ENCODE peak calls at places on chromosomes 3 and 15, in four cellular contexts. W, K, X and J are unnamed samples.

GRCh38 chr3:97793415-97794019 is 28.3 kb upstream of the CRYBG3 start:
- DNase-seq in W (no peak), K (peak), X (peak), J (no peak)

GRCh38 chr15:40412095-40412759 is 6.6 kb downstream of the IVD start:
- DNase-seq in W (no peak), X (no peak), K (no peak), J (no peak)

GRCh38 chr3:44468572-44469520 is 8.6 kb downstream of the ZNF445 start:
- DNase-seq in X (peak), W (no peak), K (peak), J (no peak)

GRCh38 chr3:179446501-179446900 is 4.8 kb downstream of the GNB4 start:
- DNase-seq in W (no peak), K (peak), X (peak), J (no peak)

GRCh38 chr3:38314112-38314766 is 32.1 kb downstream of the SLC22A14 start:
- DNase-seq in X (no peak), K (no peak), W (no peak), J (no peak)

GRCh38 chr3:117281371-117281770 is 571.8 kb downstream of the TUSC7 start:
- DNase-seq in W (no peak), K (no peak), X (peak), J (no peak)

GRCh38 chr3:171347017-171347979 is 112.9 kb downstream of the TNIK start:
- DNase-seq in X (peak), W (no peak), K (peak), J (no peak)

GRCh38 chr3:170330366-170330765 is 27.1 kb upstream of the SKIL start:
- DNase-seq in W (no peak), K (peak), X (peak), J (no peak)

GRCh38 chr3:156792945-156793344 is 33.2 kb upstream of the LEKR1 start:
- DNase-seq in W (no peak), K (no peak), X (no peak), J (peak)

GRCh38 chr3:147945968-147946519 is 536.9 kb downstream of the ZIC1 start:
- DNase-seq in K (peak), X (peak), W (no peak), J (peak)

GRCh38 chr3:142366434-142366833 is 81.4 kb downstream of the XRN1 start:
- DNase-seq in W (no peak), X (no peak), K (no peak), J (no peak)

DNA sequence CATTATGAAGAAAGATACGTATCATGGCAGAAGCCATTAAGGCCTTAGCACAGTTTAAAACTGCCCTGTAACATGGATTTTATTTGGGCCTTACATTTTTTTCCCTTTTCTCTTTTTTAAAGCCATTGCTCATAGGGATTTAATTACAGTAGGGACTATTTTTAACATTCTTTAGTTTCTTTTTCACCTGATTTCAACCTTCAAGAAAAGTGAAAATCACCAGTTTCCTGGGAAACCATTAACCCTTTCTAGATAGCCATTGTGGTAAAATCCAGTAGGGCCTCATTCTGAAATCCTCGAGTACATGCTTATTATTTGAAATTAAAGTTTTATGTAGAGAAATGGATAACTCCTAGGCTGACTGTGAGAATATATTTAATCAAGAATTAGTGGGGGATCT is 3.1 kb downstream of the SPRED1 start:
- DNase-seq in W (no peak), X (no peak), K (no peak), J (no peak)
- H3K4me3 ChIP-seq in W (peak), X (peak), K (peak), J (peak)

GRCh38 chr3:18440053-18440768 is 15.1 kb upstream of the SATB1 start:
- DNase-seq in W (no peak), K (no peak), X (no peak), J (no peak)
- H3K4me3 ChIP-seq in W (peak), K (no peak), X (no peak), J (no peak)

GRCh38 chr3:52710512-52710911 is 4.6 kb downstream of the SPCS1 start:
- DNase-seq in K (no peak), X (no peak), W (no peak), J (no peak)
- H3K4me3 ChIP-seq in K (no peak), X (no peak), W (no peak), J (no peak)

GRCh38 chr3:128804817-128805166 is 74.6 kb upstream of the ACAD9 start:
- DNase-seq in W (no peak), K (no peak), X (no peak), J (peak)
- H3K4me3 ChIP-seq in W (peak), K (no peak), X (no peak), J (no peak)

GRCh38 chr3:101829878-101830277 is 19.4 kb upstream of the NFKBIZ start:
- DNase-seq in K (no peak), W (no peak), X (no peak), J (no peak)
- H3K4me3 ChIP-seq in K (no peak), W (no peak), X (no peak), J (no peak)

DNA sequence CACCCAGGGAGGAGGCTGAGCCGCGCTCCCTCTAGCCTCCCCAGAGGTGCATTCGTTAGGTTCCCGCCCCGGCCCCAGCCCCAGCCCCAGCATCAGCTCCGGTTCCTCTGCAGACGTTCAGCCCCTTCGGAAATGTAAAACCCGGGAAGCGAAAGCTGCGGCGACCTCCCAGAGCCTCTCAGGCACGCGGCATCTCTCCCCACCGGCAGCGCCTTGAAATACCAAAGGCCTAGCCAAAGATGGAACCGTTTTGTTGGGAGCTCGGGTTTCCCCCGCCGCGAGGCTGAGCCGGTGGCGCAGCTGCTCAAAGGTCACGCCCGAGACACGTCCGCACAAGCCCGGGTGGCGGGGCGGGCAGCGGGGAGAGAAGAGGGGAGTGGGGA is 77.8 kb upstream of the HES1 start:
- DNase-seq in K (peak), W (peak), X (peak), J (peak)
- H3K4me3 ChIP-seq in K (peak), W (peak), X (peak), J (no peak)